ENCODE peak calls at places on chromosomes 7 and 10, in five cellular contexts. One of them, this sample, is unnamed.

GRCh38 chr7:46072722-46073121 is 151.7 kb upstream of the IGFBP3 start:
- DNase-seq in Ammon's horn: no peak
- DNase-seq in colonic mucosa: no peak
- DNase-seq in SK-N-SH: no peak
- DNase-seq in activated CD8-positive, alpha-beta memory T cell treated with anti-CD3 and anti-CD28 coated beads, Interleukin-2, amount 50 U/mL, for 48 hours: no peak
- DNase-seq in this sample: no peak

GRCh38 chr10:85946713-85947326 is 419.8 kb downstream of the GRID1 start:
- DNase-seq in Ammon's horn: no peak
- DNase-seq in colonic mucosa: no peak
- DNase-seq in SK-N-SH: no peak
- DNase-seq in activated CD8-positive, alpha-beta memory T cell treated with anti-CD3 and anti-CD28 coated beads, Interleukin-2, amount 50 U/mL, for 48 hours: no peak
- DNase-seq in this sample: peak; percentile 67

GRCh38 chr7:110590415-110590814 is 500.5 kb upstream of the LRRN3 start:
- DNase-seq in Ammon's horn: no peak
- DNase-seq in colonic mucosa: no peak
- DNase-seq in SK-N-SH: no peak
- DNase-seq in activated CD8-positive, alpha-beta memory T cell treated with anti-CD3 and anti-CD28 coated beads, Interleukin-2, amount 50 U/mL, for 48 hours: no peak
- DNase-seq in this sample: no peak

GRCh38 chr7:101608772-101609713 is 20.1 kb downstream of the MYL10 start:
- DNase-seq in Ammon's horn: no peak
- DNase-seq in colonic mucosa: peak; percentile 78
- DNase-seq in SK-N-SH: no peak
- DNase-seq in activated CD8-positive, alpha-beta memory T cell treated with anti-CD3 and anti-CD28 coated beads, Interleukin-2, amount 50 U/mL, for 48 hours: no peak
- DNase-seq in this sample: no peak

GRCh38 chr10:132301371-132302330 is 6.1 kb downstream of the STK32C start:
- DNase-seq in Ammon's horn: no peak
- DNase-seq in colonic mucosa: no peak
- DNase-seq in SK-N-SH: no peak
- DNase-seq in activated CD8-positive, alpha-beta memory T cell treated with anti-CD3 and anti-CD28 coated beads, Interleukin-2, amount 50 U/mL, for 48 hours: no peak
- DNase-seq in this sample: no peak

GRCh38 chr10:131137223-131137622 is 174.3 kb downstream of the TCERG1L start:
- DNase-seq in Ammon's horn: no peak
- DNase-seq in colonic mucosa: no peak
- DNase-seq in SK-N-SH: no peak
- DNase-seq in activated CD8-positive, alpha-beta memory T cell treated with anti-CD3 and anti-CD28 coated beads, Interleukin-2, amount 50 U/mL, for 48 hours: no peak
- DNase-seq in this sample: no peak

GRCh38 chr10:71232089-71232998 is 20.0 kb downstream of the UNC5B start:
- DNase-seq in Ammon's horn: peak; percentile 98
- DNase-seq in colonic mucosa: no peak
- DNase-seq in SK-N-SH: peak; percentile 70
- DNase-seq in activated CD8-positive, alpha-beta memory T cell treated with anti-CD3 and anti-CD28 coated beads, Interleukin-2, amount 50 U/mL, for 48 hours: no peak
- DNase-seq in this sample: no peak

GRCh38 chr10:112227331-112227961 is 43.9 kb upstream of the GPAM start:
- DNase-seq in Ammon's horn: no peak
- DNase-seq in colonic mucosa: no peak
- DNase-seq in SK-N-SH: no peak
- DNase-seq in activated CD8-positive, alpha-beta memory T cell treated with anti-CD3 and anti-CD28 coated beads, Interleukin-2, amount 50 U/mL, for 48 hours: no peak
- DNase-seq in this sample: no peak

GRCh38 chr10:89373916-89374711 is 3.7 kb upstream of the IFIT1B start:
- DNase-seq in Ammon's horn: peak; percentile 98
- DNase-seq in colonic mucosa: peak; percentile 89
- DNase-seq in SK-N-SH: peak; percentile 41
- DNase-seq in activated CD8-positive, alpha-beta memory T cell treated with anti-CD3 and anti-CD28 coated beads, Interleukin-2, amount 50 U/mL, for 48 hours: no peak
- DNase-seq in this sample: no peak

GRCh38 chr7:104328308-104328969 is at the start of gene LHFPL3:
- DNase-seq in Ammon's horn: peak; percentile 54
- DNase-seq in colonic mucosa: peak; percentile 16
- DNase-seq in SK-N-SH: peak; percentile 79
- DNase-seq in activated CD8-positive, alpha-beta memory T cell treated with anti-CD3 and anti-CD28 coated beads, Interleukin-2, amount 50 U/mL, for 48 hours: peak; percentile 48
- DNase-seq in this sample: no peak

GRCh38 chr7:1967512-1968396 is 265.0 kb downstream of the MAD1L1 start:
- DNase-seq in Ammon's horn: no peak
- DNase-seq in colonic mucosa: no peak
- DNase-seq in SK-N-SH: no peak
- DNase-seq in activated CD8-positive, alpha-beta memory T cell treated with anti-CD3 and anti-CD28 coated beads, Interleukin-2, amount 50 U/mL, for 48 hours: no peak
- DNase-seq in this sample: no peak

This sample was measured in Jurkat, Clone E6-1.